ENCODE peak calls at places on chromosomes 2 and 18, in nine cellular contexts. U, I, V, J, N, M, A, W and C are unnamed samples.

GRCh38 chr2:9212661-9213411 is 6.2 kb downstream of the ASAP2 start:
- DNase-seq in U (no peak), I (no peak), V (no peak), J (no peak), N (no peak), M (no peak), A (no peak), W (peak; percentile 46), C (no peak)

GRCh38 chr18:13471971-13472628 is 253.5 kb downstream of the LDLRAD4 start:
- DNase-seq in U (no peak), I (no peak), V (no peak), J (no peak), N (peak; percentile 73), M (no peak), A (no peak), W (no peak), C (no peak)

GRCh38 chr2:25972049-25972823 is 10.1 kb downstream of the KIF3C start:
- DNase-seq in U (no peak), I (no peak), V (no peak), J (no peak), N (no peak), M (no peak), A (no peak), W (no peak), C (no peak)

GRCh38 chr18:75625966-75626365 is 198.5 kb upstream of the SMIM21 start:
- DNase-seq in U (no peak), I (no peak), V (no peak), J (no peak), N (no peak), M (no peak), A (no peak), W (no peak), C (peak; percentile 93)

GRCh38 chr18:61108706-61109105 is 224.5 kb upstream of the CDH20 start:
- DNase-seq in U (no peak), I (no peak), V (no peak), J (no peak), N (no peak), M (no peak), A (no peak), W (no peak), C (no peak)

GRCh38 chr2:168457177-168457905 is 1.3 kb downstream of the CERS6 start:
- DNase-seq in U (no peak), I (no peak), V (no peak), J (no peak), N (no peak), M (no peak), A (no peak), W (no peak), C (no peak)

GRCh38 chr2:45543257-45543656 is 67.8 kb downstream of the SRBD1 start:
- DNase-seq in U (no peak), I (no peak), V (no peak), J (no peak), N (no peak), M (no peak), A (no peak), W (no peak), C (no peak)

GRCh38 chr2:106332054-106332453 is 136.2 kb downstream of the RGPD3 start:
- DNase-seq in U (no peak), I (no peak), V (no peak), J (no peak), N (no peak), M (no peak), A (no peak), W (no peak), C (no peak)

GRCh38 chr2:134120718-134121630 is 132.9 kb upstream of the MGAT5 start:
- DNase-seq in U (peak; percentile 69), I (peak; percentile 54), V (peak; percentile 85), J (peak; percentile 73), N (peak; percentile 84), M (peak; percentile 90), A (no peak), W (peak; percentile 68), C (peak; percentile 75)

GRCh38 chr2:28286678-28287077 is 106.0 kb upstream of the FOSL2 start:
- DNase-seq in U (peak; percentile 86), I (no peak), V (no peak), J (no peak), N (no peak), M (no peak), A (no peak), W (no peak), C (no peak)

GRCh38 chr2:201057715-201058248 is 13.7 kb downstream of the HYCC2 start:
- DNase-seq in U (no peak), I (no peak), V (peak; percentile 52), J (no peak), N (no peak), M (no peak), A (no peak), W (no peak), C (no peak)

GRCh38 chr2:240894006-240894405 is 1.9 kb downstream of the MAB21L4 start:
- DNase-seq in U (no peak), I (no peak), V (no peak), J (no peak), N (no peak), M (no peak), A (no peak), W (no peak), C (no peak)
- H3K4me3 ChIP-seq in U (no peak overlapping the region), I (no peak overlapping the region), V (no peak overlapping the region), J (no peak overlapping the region), N (no peak overlapping the region), M (no peak overlapping the region), A (no peak overlapping the region), W (no peak overlapping the region), C (no peak overlapping the region)

DNA sequence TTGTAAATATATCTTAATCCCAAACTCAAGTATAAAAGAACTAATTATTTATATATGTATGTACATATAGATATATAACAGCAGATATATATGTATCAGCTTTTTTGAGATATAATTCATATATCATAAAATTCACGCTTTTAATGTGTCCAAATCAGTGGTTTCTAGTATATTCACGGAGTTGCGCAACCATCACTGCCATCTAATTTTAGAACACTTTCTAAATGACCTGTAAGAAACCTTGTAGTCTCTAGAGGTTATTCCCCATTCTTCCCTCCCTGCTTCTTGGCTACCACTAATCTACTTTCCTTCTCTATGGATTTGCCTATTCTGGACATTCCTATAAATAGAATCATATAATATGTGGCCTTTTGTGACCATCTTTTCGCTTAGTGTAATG is 163.5 kb upstream of the TCF4 start:
- DNase-seq in U (no peak), I (no peak), V (no peak), J (no peak), N (no peak), M (no peak), A (no peak), W (no peak), C (no peak)
- H3K9me3 ChIP-seq in U (no peaks in the 10 kb centered on the region), I (no peaks in the 10 kb centered on the region), V (no peaks in the 10 kb centered on the region), J (no peaks in the 10 kb centered on the region), N (no peaks in the 10 kb centered on the region), M (no peaks in the 10 kb centered on the region), A (peaks cover 18% of the 10 kb centered on the region), W (no peaks in the 10 kb centered on the region), C (no peaks in the 10 kb centered on the region)

DNA sequence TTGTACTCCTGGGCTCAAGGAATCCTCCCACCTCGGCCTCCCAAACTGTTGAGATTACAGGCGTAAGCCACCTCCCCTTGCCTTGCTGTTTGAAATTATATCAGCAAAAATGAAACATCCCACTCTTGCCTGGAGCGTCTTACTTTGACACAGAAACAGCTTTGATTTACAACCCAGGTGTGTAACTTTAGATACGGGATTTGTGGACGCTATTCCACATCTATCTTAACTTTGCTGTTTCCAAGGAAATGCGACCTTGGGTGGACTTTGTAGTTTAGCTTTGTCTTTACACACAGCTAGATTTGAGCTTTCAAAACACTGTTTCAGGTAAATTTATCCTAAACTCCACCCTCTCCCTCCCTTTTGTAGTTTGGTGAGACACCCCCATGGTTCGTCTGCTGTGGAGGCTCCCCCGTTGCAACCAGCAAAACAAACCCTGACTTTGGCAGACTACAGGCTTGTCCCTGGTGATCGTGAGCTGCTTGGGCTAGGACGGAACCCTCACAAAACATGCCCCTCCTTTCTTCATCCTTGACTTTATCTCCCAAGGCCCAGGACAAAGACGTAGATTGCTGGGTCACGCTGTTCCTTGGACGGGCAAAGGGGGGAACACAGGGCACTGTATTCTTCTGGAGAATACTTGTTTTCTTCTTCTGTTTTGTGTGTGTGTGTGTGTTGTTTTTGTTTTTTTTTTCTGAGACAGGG is 5.5 kb upstream of the MSH6 start:
- DNase-seq in U (no peak), I (no peak), V (no peak), J (peak; percentile 85), N (no peak), M (no peak), A (no peak), W (no peak), C (no peak)
- H3K4me3 ChIP-seq in U (no peak overlapping the region), I (no peak overlapping the region), V (no peak overlapping the region), J (no peak overlapping the region), N (no peak overlapping the region), M (no peak overlapping the region), A (no peak overlapping the region), W (no peak overlapping the region), C (no peak overlapping the region)

DNA sequence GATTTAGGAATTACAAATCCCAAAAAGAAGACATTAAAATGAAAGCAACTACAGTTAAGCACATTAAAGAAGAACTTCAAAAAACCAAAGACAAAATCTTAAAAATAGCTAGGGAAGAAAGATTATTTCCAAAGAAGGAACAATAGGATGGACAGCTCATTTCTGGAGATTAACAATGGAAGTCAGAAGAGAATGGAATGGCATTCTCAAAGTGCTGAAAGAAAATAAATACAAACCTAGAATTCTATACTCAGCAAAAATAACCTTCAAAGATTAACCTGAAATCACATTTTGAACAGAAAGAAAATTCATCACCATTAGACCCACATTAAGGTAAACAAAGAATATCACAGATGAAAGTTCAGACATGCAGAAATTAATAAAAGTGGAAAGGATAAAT is 229.2 kb downstream of the HDAC4 start:
- DNase-seq in U (no peak), I (no peak), V (no peak), J (no peak), N (no peak), M (no peak), A (no peak), W (no peak), C (no peak)
- H3K9me3 ChIP-seq in U (no peaks in the 10 kb centered on the region), I (peaks cover 15% of the 10 kb centered on the region), V (peaks cover 47% of the 10 kb centered on the region), J (no peaks in the 10 kb centered on the region), N (peaks cover 17% of the 10 kb centered on the region), M (peaks cover 5% of the 10 kb centered on the region), A (peaks cover 32% of the 10 kb centered on the region), W (peaks cover 41% of the 10 kb centered on the region), C (peaks cover 35% of the 10 kb centered on the region)

DNA sequence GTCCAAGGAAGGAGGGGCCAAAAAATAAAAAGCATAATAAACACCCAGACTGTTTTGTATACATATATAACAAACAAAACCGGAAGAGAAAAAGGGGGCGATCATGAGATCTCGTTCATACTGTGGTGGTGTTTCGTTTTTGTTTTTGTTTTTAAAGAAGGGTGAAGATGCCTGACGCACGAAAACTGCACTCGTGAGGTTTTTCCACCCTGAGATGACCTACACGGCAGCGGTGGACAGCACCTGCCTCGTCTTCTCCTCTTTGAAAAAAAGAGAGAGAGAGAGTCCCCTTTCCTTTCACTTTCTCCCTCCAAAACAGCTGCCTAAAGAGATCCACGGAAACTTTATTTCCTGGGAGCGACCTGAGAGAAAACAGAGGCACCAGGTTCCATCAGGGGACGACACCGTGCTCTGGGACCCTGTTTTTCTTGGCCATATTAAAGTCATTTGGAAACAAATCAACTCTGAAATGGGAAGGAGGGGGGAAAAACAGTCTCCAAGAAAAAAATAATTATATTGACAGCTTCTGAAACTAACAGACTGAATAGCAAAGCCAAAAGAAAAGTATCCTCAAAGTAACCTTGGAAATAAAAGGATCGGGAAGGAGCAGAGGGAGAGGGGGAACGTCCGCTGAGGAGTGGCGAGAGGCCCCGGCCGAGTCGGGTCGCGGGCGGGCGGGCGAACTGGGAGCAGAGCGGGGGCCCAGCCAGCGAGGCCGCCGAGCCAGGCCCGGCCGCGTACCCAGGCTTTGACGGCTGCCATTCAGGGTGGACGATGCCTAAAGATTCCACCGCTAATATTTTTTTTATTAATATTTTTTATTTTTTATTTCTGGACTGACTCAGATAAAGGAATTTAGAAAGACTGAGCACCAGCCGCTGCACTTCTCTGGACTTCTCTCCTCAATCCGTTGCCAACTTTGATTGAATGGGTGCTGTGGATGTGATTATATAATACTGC is 3.6 kb downstream of the POU3F3 start:
- DNase-seq in U (no peak), I (no peak), V (no peak), J (no peak), N (peak; percentile 66), M (no peak), A (no peak), W (no peak), C (no peak)
- H3K4me3 ChIP-seq in U (peak overlapping the region; percentile 23), I (peak overlapping the region; percentile 26), V (no peak overlapping the region), J (peak overlapping the region; percentile 11), N (no peak overlapping the region), M (no peak overlapping the region), A (no peak overlapping the region), W (peak overlapping the region; percentile 37), C (no peak overlapping the region)